ENCODE peak calls at places on chromosomes 6 and 20, in ten cellular contexts. One of them, this sample, is unnamed.

GRCh38 chr6:100549406-100550167 is 84.9 kb upstream of the SIM1 start:
- DNase-seq in effector memory CD8-positive, alpha-beta T cell: no peak
- DNase-seq in GM13977: no peak
- DNase-seq in activated T-cell treated with anti-CD3 and anti-CD28 coated beads for 1 hour: no peak
- DNase-seq in CD8-positive, alpha-beta T cell: no peak
- DNase-seq in T1000: no peak
- DNase-seq in type B pancreatic cell: no peak
- DNase-seq in CD4-positive, alpha-beta memory T cell: no peak
- DNase-seq in foreskin fibroblast: peak
- DNase-seq in AG04449: peak
- DNase-seq in this sample: no peak

GRCh38 chr6:85537055-85537494 is 56.6 kb downstream of the SNX14 start:
- DNase-seq in effector memory CD8-positive, alpha-beta T cell: no peak
- DNase-seq in GM13977: peak
- DNase-seq in activated T-cell treated with anti-CD3 and anti-CD28 coated beads for 1 hour: no peak
- DNase-seq in CD8-positive, alpha-beta T cell: no peak
- DNase-seq in T1000: no peak
- DNase-seq in type B pancreatic cell: no peak
- DNase-seq in CD4-positive, alpha-beta memory T cell: no peak
- DNase-seq in foreskin fibroblast: peak
- DNase-seq in AG04449: no peak
- DNase-seq in this sample: no peak

GRCh38 chr20:14064333-14064732 is 69.0 kb downstream of the MACROD2 start:
- DNase-seq in effector memory CD8-positive, alpha-beta T cell: no peak
- DNase-seq in GM13977: no peak
- DNase-seq in activated T-cell treated with anti-CD3 and anti-CD28 coated beads for 1 hour: no peak
- DNase-seq in CD8-positive, alpha-beta T cell: no peak
- DNase-seq in T1000: no peak
- DNase-seq in type B pancreatic cell: no peak
- DNase-seq in CD4-positive, alpha-beta memory T cell: no peak
- DNase-seq in foreskin fibroblast: no peak
- DNase-seq in AG04449: no peak
- DNase-seq in this sample: no peak

GRCh38 chr20:63890201-63890576 is 4.7 kb upstream of the DNAJC5 start:
- DNase-seq in effector memory CD8-positive, alpha-beta T cell: no peak
- DNase-seq in GM13977: no peak
- DNase-seq in activated T-cell treated with anti-CD3 and anti-CD28 coated beads for 1 hour: no peak
- DNase-seq in CD8-positive, alpha-beta T cell: no peak
- DNase-seq in T1000: no peak
- DNase-seq in type B pancreatic cell: no peak
- DNase-seq in CD4-positive, alpha-beta memory T cell: no peak
- DNase-seq in foreskin fibroblast: no peak
- DNase-seq in AG04449: no peak
- DNase-seq in this sample: no peak

GRCh38 chr6:56962451-56962850 is 7.5 kb downstream of the BEND6 start:
- DNase-seq in effector memory CD8-positive, alpha-beta T cell: no peak
- DNase-seq in GM13977: no peak
- DNase-seq in activated T-cell treated with anti-CD3 and anti-CD28 coated beads for 1 hour: no peak
- DNase-seq in CD8-positive, alpha-beta T cell: no peak
- DNase-seq in T1000: no peak
- DNase-seq in type B pancreatic cell: no peak
- DNase-seq in CD4-positive, alpha-beta memory T cell: no peak
- DNase-seq in foreskin fibroblast: peak
- DNase-seq in AG04449: no peak
- DNase-seq in this sample: no peak

GRCh38 chr20:9261781-9262180 is 192.9 kb downstream of the PLCB4 start:
- DNase-seq in effector memory CD8-positive, alpha-beta T cell: no peak
- DNase-seq in GM13977: no peak
- DNase-seq in activated T-cell treated with anti-CD3 and anti-CD28 coated beads for 1 hour: no peak
- DNase-seq in CD8-positive, alpha-beta T cell: no peak
- DNase-seq in T1000: no peak
- DNase-seq in type B pancreatic cell: no peak
- DNase-seq in CD4-positive, alpha-beta memory T cell: no peak
- DNase-seq in foreskin fibroblast: no peak
- DNase-seq in AG04449: no peak
- DNase-seq in this sample: no peak

GRCh38 chr6:72746276-72746675 is 124.4 kb downstream of the KCNQ5 start:
- DNase-seq in effector memory CD8-positive, alpha-beta T cell: no peak
- DNase-seq in GM13977: no peak
- DNase-seq in activated T-cell treated with anti-CD3 and anti-CD28 coated beads for 1 hour: no peak
- DNase-seq in CD8-positive, alpha-beta T cell: no peak
- DNase-seq in T1000: no peak
- DNase-seq in type B pancreatic cell: no peak
- DNase-seq in CD4-positive, alpha-beta memory T cell: no peak
- DNase-seq in foreskin fibroblast: peak
- DNase-seq in AG04449: no peak
- DNase-seq in this sample: no peak

GRCh38 chr6:10302566-10303235 is 112.2 kb downstream of the TFAP2A start:
- DNase-seq in effector memory CD8-positive, alpha-beta T cell: no peak
- DNase-seq in GM13977: no peak
- DNase-seq in activated T-cell treated with anti-CD3 and anti-CD28 coated beads for 1 hour: no peak
- DNase-seq in CD8-positive, alpha-beta T cell: no peak
- DNase-seq in T1000: no peak
- DNase-seq in type B pancreatic cell: no peak
- DNase-seq in CD4-positive, alpha-beta memory T cell: no peak
- DNase-seq in foreskin fibroblast: no peak
- DNase-seq in AG04449: no peak
- DNase-seq in this sample: no peak

GRCh38 chr6:119200774-119201173 is 122.3 kb upstream of the FAM184A start:
- DNase-seq in effector memory CD8-positive, alpha-beta T cell: no peak
- DNase-seq in GM13977: no peak
- DNase-seq in activated T-cell treated with anti-CD3 and anti-CD28 coated beads for 1 hour: no peak
- DNase-seq in CD8-positive, alpha-beta T cell: no peak
- DNase-seq in T1000: no peak
- DNase-seq in type B pancreatic cell: no peak
- DNase-seq in CD4-positive, alpha-beta memory T cell: no peak
- DNase-seq in foreskin fibroblast: no peak
- DNase-seq in AG04449: no peak
- DNase-seq in this sample: no peak

GRCh38 chr6:140463312-140463710 is 1088.9 kb upstream of the CITED2 start:
- DNase-seq in effector memory CD8-positive, alpha-beta T cell: no peak
- DNase-seq in GM13977: no peak
- DNase-seq in activated T-cell treated with anti-CD3 and anti-CD28 coated beads for 1 hour: no peak
- DNase-seq in CD8-positive, alpha-beta T cell: no peak
- DNase-seq in T1000: no peak
- DNase-seq in type B pancreatic cell: no peak
- DNase-seq in CD4-positive, alpha-beta memory T cell: no peak
- DNase-seq in foreskin fibroblast: no peak
- DNase-seq in AG04449: no peak
- DNase-seq in this sample: no peak

GRCh38 chr20:8376940-8377339 is 244.9 kb downstream of the PLCB1 start:
- DNase-seq in effector memory CD8-positive, alpha-beta T cell: no peak
- DNase-seq in GM13977: no peak
- DNase-seq in activated T-cell treated with anti-CD3 and anti-CD28 coated beads for 1 hour: no peak
- DNase-seq in CD8-positive, alpha-beta T cell: no peak
- DNase-seq in T1000: no peak
- DNase-seq in type B pancreatic cell: no peak
- DNase-seq in CD4-positive, alpha-beta memory T cell: no peak
- DNase-seq in foreskin fibroblast: no peak
- DNase-seq in AG04449: no peak
- DNase-seq in this sample: no peak

GRCh38 chr6:33297406-33297955 is 1.3 kb downstream of the RGL2 start:
- DNase-seq in effector memory CD8-positive, alpha-beta T cell: no peak
- DNase-seq in GM13977: peak
- DNase-seq in activated T-cell treated with anti-CD3 and anti-CD28 coated beads for 1 hour: no peak
- DNase-seq in CD8-positive, alpha-beta T cell: no peak
- DNase-seq in T1000: no peak
- DNase-seq in type B pancreatic cell: no peak
- DNase-seq in CD4-positive, alpha-beta memory T cell: no peak
- DNase-seq in foreskin fibroblast: peak
- DNase-seq in AG04449: no peak
- DNase-seq in this sample: no peak

GRCh38 chr20:43666376-43667328 is at the start of gene MYBL2:
- DNase-seq in effector memory CD8-positive, alpha-beta T cell: peak
- DNase-seq in GM13977: peak
- DNase-seq in activated T-cell treated with anti-CD3 and anti-CD28 coated beads for 1 hour: peak
- DNase-seq in CD8-positive, alpha-beta T cell: peak
- DNase-seq in T1000: peak
- DNase-seq in type B pancreatic cell: peak
- DNase-seq in CD4-positive, alpha-beta memory T cell: peak
- DNase-seq in foreskin fibroblast: peak
- DNase-seq in AG04449: no peak
- DNase-seq in this sample: no peak

GRCh38 chr6:134063966-134064445 is 11.6 kb upstream of the SLC2A12 start:
- DNase-seq in effector memory CD8-positive, alpha-beta T cell: peak
- DNase-seq in GM13977: peak
- DNase-seq in activated T-cell treated with anti-CD3 and anti-CD28 coated beads for 1 hour: peak
- DNase-seq in CD8-positive, alpha-beta T cell: peak
- DNase-seq in T1000: peak
- DNase-seq in type B pancreatic cell: no peak
- DNase-seq in CD4-positive, alpha-beta memory T cell: peak
- DNase-seq in foreskin fibroblast: peak
- DNase-seq in AG04449: peak
- DNase-seq in this sample: no peak

GRCh38 chr6:33936911-33937310 is 133.1 kb upstream of the MLN start:
- DNase-seq in effector memory CD8-positive, alpha-beta T cell: no peak
- DNase-seq in GM13977: no peak
- DNase-seq in activated T-cell treated with anti-CD3 and anti-CD28 coated beads for 1 hour: no peak
- DNase-seq in CD8-positive, alpha-beta T cell: no peak
- DNase-seq in T1000: no peak
- DNase-seq in type B pancreatic cell: no peak
- DNase-seq in CD4-positive, alpha-beta memory T cell: no peak
- DNase-seq in foreskin fibroblast: no peak
- DNase-seq in AG04449: no peak
- DNase-seq in this sample: no peak

GRCh38 chr20:33211817-33212424 is 5.2 kb upstream of the BPIFA3 start:
- DNase-seq in effector memory CD8-positive, alpha-beta T cell: no peak
- DNase-seq in GM13977: peak
- DNase-seq in activated T-cell treated with anti-CD3 and anti-CD28 coated beads for 1 hour: peak
- DNase-seq in CD8-positive, alpha-beta T cell: no peak
- DNase-seq in T1000: no peak
- DNase-seq in type B pancreatic cell: no peak
- DNase-seq in CD4-positive, alpha-beta memory T cell: no peak
- DNase-seq in foreskin fibroblast: peak
- DNase-seq in AG04449: no peak
- DNase-seq in this sample: peak

GRCh38 chr20:61963149-61963548 is 102.5 kb downstream of the TAF4 start:
- DNase-seq in effector memory CD8-positive, alpha-beta T cell: no peak
- DNase-seq in GM13977: no peak
- DNase-seq in activated T-cell treated with anti-CD3 and anti-CD28 coated beads for 1 hour: no peak
- DNase-seq in CD8-positive, alpha-beta T cell: no peak
- DNase-seq in T1000: no peak
- DNase-seq in type B pancreatic cell: peak
- DNase-seq in CD4-positive, alpha-beta memory T cell: no peak
- DNase-seq in foreskin fibroblast: no peak
- DNase-seq in AG04449: no peak
- DNase-seq in this sample: no peak

GRCh38 chr6:125985522-125985921 is 818 bp upstream of the TRMT11 start:
- DNase-seq in effector memory CD8-positive, alpha-beta T cell: no peak
- DNase-seq in GM13977: no peak
- DNase-seq in activated T-cell treated with anti-CD3 and anti-CD28 coated beads for 1 hour: no peak
- DNase-seq in CD8-positive, alpha-beta T cell: no peak
- DNase-seq in T1000: no peak
- DNase-seq in type B pancreatic cell: no peak
- DNase-seq in CD4-positive, alpha-beta memory T cell: no peak
- DNase-seq in foreskin fibroblast: no peak
- DNase-seq in AG04449: no peak
- DNase-seq in this sample: no peak

GRCh38 chr6:55882731-55883595 is 7.6 kb upstream of the BMP5 start:
- DNase-seq in effector memory CD8-positive, alpha-beta T cell: no peak
- DNase-seq in GM13977: no peak
- DNase-seq in activated T-cell treated with anti-CD3 and anti-CD28 coated beads for 1 hour: no peak
- DNase-seq in CD8-positive, alpha-beta T cell: no peak
- DNase-seq in T1000: peak
- DNase-seq in type B pancreatic cell: no peak
- DNase-seq in CD4-positive, alpha-beta memory T cell: no peak
- DNase-seq in foreskin fibroblast: peak
- DNase-seq in AG04449: peak
- DNase-seq in this sample: no peak

GRCh38 chr6:22727709-22728108 is 158.3 kb downstream of the HDGFL1 start:
- DNase-seq in effector memory CD8-positive, alpha-beta T cell: no peak
- DNase-seq in GM13977: no peak
- DNase-seq in activated T-cell treated with anti-CD3 and anti-CD28 coated beads for 1 hour: no peak
- DNase-seq in CD8-positive, alpha-beta T cell: no peak
- DNase-seq in T1000: no peak
- DNase-seq in type B pancreatic cell: no peak
- DNase-seq in CD4-positive, alpha-beta memory T cell: no peak
- DNase-seq in foreskin fibroblast: peak
- DNase-seq in AG04449: no peak
- DNase-seq in this sample: no peak